ENCODE peak calls at places on chromosomes 2 and 18, in seven cellular contexts. One of them, this sample, is unnamed.

GRCh38 chr2:69298261-69298660 is 88.8 kb downstream of the GFPT1 start:
- DNase-seq in IMR-90: peak
- DNase-seq in H9: no peak
- DNase-seq in mesenchymal stem cell: peak
- DNase-seq in H1: no peak
- DNase-seq in mesendoderm: no peak
- DNase-seq in neuronal stem cell: no peak
- DNase-seq in this sample: no peak

GRCh38 chr2:105329197-105329554 is 359 bp downstream of the TGFBRAP1 start:
- DNase-seq in mesendoderm: no peak
- DNase-seq in H1: no peak
- DNase-seq in neuronal stem cell: no peak
- DNase-seq in IMR-90: no peak
- DNase-seq in H9: no peak
- DNase-seq in mesenchymal stem cell: no peak
- DNase-seq in this sample: no peak

GRCh38 chr2:31832363-31832762 is 178.4 kb downstream of the MEMO1 start:
- DNase-seq in mesenchymal stem cell: no peak
- DNase-seq in H9: no peak
- DNase-seq in mesendoderm: no peak
- DNase-seq in H1: no peak
- DNase-seq in neuronal stem cell: no peak
- DNase-seq in IMR-90: no peak
- DNase-seq in this sample: no peak

GRCh38 chr2:187547353-187547979 is 6.8 kb downstream of the TFPI start:
- DNase-seq in mesenchymal stem cell: peak
- DNase-seq in mesendoderm: peak
- DNase-seq in H1: no peak
- DNase-seq in neuronal stem cell: no peak
- DNase-seq in H9: no peak
- DNase-seq in IMR-90: peak
- DNase-seq in this sample: peak

GRCh38 chr2:43831438-43832294 is 7.0 kb downstream of the ABCG5 start:
- DNase-seq in mesenchymal stem cell: no peak
- DNase-seq in IMR-90: no peak
- DNase-seq in neuronal stem cell: no peak
- DNase-seq in H9: no peak
- DNase-seq in H1: no peak
- DNase-seq in mesendoderm: no peak
- DNase-seq in this sample: no peak

GRCh38 chr2:20422679-20423271 is 24.1 kb upstream of the RHOB start:
- DNase-seq in H1: no peak
- DNase-seq in mesendoderm: peak
- DNase-seq in H9: peak
- DNase-seq in mesenchymal stem cell: peak
- DNase-seq in neuronal stem cell: no peak
- DNase-seq in IMR-90: peak
- DNase-seq in this sample: no peak

GRCh38 chr18:56003651-56004050 is 415.7 kb upstream of the TCF4 start:
- DNase-seq in H9: no peak
- DNase-seq in IMR-90: no peak
- DNase-seq in mesendoderm: no peak
- DNase-seq in mesenchymal stem cell: no peak
- DNase-seq in H1: no peak
- DNase-seq in neuronal stem cell: no peak
- DNase-seq in this sample: no peak

GRCh38 chr2:18339326-18339725 is 221.1 kb downstream of the RDH14 start:
- DNase-seq in mesenchymal stem cell: peak
- DNase-seq in neuronal stem cell: no peak
- DNase-seq in mesendoderm: no peak
- DNase-seq in IMR-90: peak
- DNase-seq in H1: no peak
- DNase-seq in H9: no peak
- DNase-seq in this sample: no peak

GRCh38 chr2:102439065-102439695 is 16.2 kb downstream of the IL18RAP start:
- DNase-seq in H1: no peak
- DNase-seq in neuronal stem cell: no peak
- DNase-seq in mesendoderm: peak
- DNase-seq in mesenchymal stem cell: peak
- DNase-seq in IMR-90: peak
- DNase-seq in H9: no peak
- DNase-seq in this sample: peak

GRCh38 chr2:75481041-75481836 is 79.5 kb downstream of the EVA1A start:
- DNase-seq in H9: no peak
- DNase-seq in neuronal stem cell: no peak
- DNase-seq in mesendoderm: peak
- DNase-seq in mesenchymal stem cell: peak
- DNase-seq in IMR-90: peak
- DNase-seq in H1: no peak
- DNase-seq in this sample: no peak

GRCh38 chr18:56869189-56869777 is 218.1 kb downstream of the WDR7 start:
- DNase-seq in IMR-90: peak
- DNase-seq in H1: no peak
- DNase-seq in mesenchymal stem cell: peak
- DNase-seq in neuronal stem cell: no peak
- DNase-seq in mesendoderm: peak
- DNase-seq in H9: no peak
- DNase-seq in this sample: peak

GRCh38 chr18:12048827-12049175 is 44.8 kb upstream of the ANKRD62 start:
- DNase-seq in IMR-90: peak
- DNase-seq in mesenchymal stem cell: peak
- DNase-seq in H9: no peak
- DNase-seq in H1: no peak
- DNase-seq in neuronal stem cell: no peak
- DNase-seq in mesendoderm: no peak
- DNase-seq in this sample: no peak

GRCh38 chr2:137220438-137220998 is 455.2 kb downstream of the THSD7B start:
- DNase-seq in H1: no peak
- DNase-seq in mesenchymal stem cell: no peak
- DNase-seq in H9: no peak
- DNase-seq in neuronal stem cell: no peak
- DNase-seq in IMR-90: peak
- DNase-seq in mesendoderm: no peak
- DNase-seq in this sample: no peak

GRCh38 chr2:137228566-137228965 is 463.2 kb downstream of the THSD7B start:
- DNase-seq in IMR-90: no peak
- DNase-seq in mesendoderm: no peak
- DNase-seq in H9: no peak
- DNase-seq in mesenchymal stem cell: no peak
- DNase-seq in neuronal stem cell: no peak
- DNase-seq in H1: no peak
- DNase-seq in this sample: no peak

GRCh38 chr2:137221797-137222492 is 456.6 kb downstream of the THSD7B start:
- DNase-seq in H1: no peak
- DNase-seq in H9: no peak
- DNase-seq in neuronal stem cell: no peak
- DNase-seq in mesenchymal stem cell: no peak
- DNase-seq in mesendoderm: no peak
- DNase-seq in IMR-90: no peak
- DNase-seq in this sample: no peak

GRCh38 chr2:137223722-137224121 is 458.4 kb downstream of the THSD7B start:
- DNase-seq in IMR-90: no peak
- DNase-seq in neuronal stem cell: no peak
- DNase-seq in H1: no peak
- DNase-seq in H9: no peak
- DNase-seq in mesenchymal stem cell: no peak
- DNase-seq in mesendoderm: peak
- DNase-seq in this sample: no peak
- H3K23ac ChIP-seq in IMR-90: no peak
- H3K23ac ChIP-seq in neuronal stem cell: no peak
- H3K23ac ChIP-seq in H1: no peak
- H3K23ac ChIP-seq in H9: no peak
- H3K23ac ChIP-seq in mesenchymal stem cell: no peak
- H3K23ac ChIP-seq in mesendoderm: no peak
- H3K23ac ChIP-seq in this sample: no peak

DNA sequence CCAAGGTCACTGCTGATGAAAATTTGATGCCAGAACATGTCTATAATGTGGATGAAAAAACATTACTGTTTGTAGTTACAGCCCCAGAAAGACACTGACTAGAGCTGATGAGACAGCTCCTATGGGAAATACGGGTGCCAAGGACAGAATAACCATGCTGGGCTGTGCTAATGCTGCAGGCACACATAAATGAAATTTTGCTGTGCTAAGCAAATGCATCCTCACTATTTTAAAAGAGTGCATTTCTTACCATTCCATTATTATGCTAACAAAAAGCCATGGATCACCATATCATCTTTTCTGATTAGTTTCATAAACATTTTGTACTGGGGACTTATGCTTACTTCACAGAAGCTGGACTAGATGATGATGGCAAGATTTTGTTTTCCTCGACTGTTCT is 208.2 kb downstream of the FHOD3 start:
- DNase-seq in mesendoderm: no peak
- DNase-seq in neuronal stem cell: no peak
- DNase-seq in H1: no peak
- DNase-seq in mesenchymal stem cell: no peak
- DNase-seq in H9: no peak
- DNase-seq in IMR-90: no peak
- DNase-seq in this sample: no peak
- H3K23ac ChIP-seq in mesendoderm: no peak
- H3K23ac ChIP-seq in neuronal stem cell: no peak
- H3K23ac ChIP-seq in H1: no peak
- H3K23ac ChIP-seq in mesenchymal stem cell: no peak
- H3K23ac ChIP-seq in H9: no peak
- H3K23ac ChIP-seq in IMR-90: no peak
- H3K23ac ChIP-seq in this sample: no peak

GRCh38 chr2:129690049-129690448 is 289.4 kb upstream of the RAB6C start:
- DNase-seq in neuronal stem cell: no peak
- DNase-seq in mesendoderm: no peak
- DNase-seq in H9: no peak
- DNase-seq in IMR-90: no peak
- DNase-seq in mesenchymal stem cell: no peak
- DNase-seq in H1: no peak
- DNase-seq in this sample: no peak

GRCh38 chr2:129695496-129695895 is 284.0 kb upstream of the RAB6C start:
- DNase-seq in neuronal stem cell: no peak
- DNase-seq in IMR-90: no peak
- DNase-seq in mesendoderm: no peak
- DNase-seq in mesenchymal stem cell: no peak
- DNase-seq in H9: no peak
- DNase-seq in H1: no peak
- DNase-seq in this sample: no peak

DNA sequence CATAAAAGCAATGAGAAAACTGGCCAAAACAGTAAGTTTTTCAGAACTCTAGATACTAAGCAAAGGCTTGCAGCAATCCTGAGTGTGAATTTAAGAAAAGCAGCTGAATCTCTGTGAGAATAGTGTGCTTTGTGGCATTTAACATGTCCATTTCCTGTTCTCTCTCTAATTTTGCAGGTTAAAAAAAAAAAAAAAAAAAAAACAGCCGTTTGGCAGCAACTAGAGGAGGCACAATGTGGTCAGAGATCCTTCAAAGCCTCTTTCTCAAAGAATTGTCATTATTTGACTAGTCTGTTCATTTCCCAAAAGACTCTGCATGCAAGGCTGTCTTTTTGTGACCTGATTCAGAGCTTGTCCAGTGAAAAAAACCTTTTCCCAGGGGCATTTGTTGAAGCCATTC is 289.9 kb upstream of the RAB6C start:
- DNase-seq in H9: no peak
- DNase-seq in neuronal stem cell: no peak
- DNase-seq in mesendoderm: no peak
- DNase-seq in H1: no peak
- DNase-seq in mesenchymal stem cell: no peak
- DNase-seq in IMR-90: no peak
- DNase-seq in this sample: no peak
- H3K23ac ChIP-seq in H9: no peak
- H3K23ac ChIP-seq in neuronal stem cell: no peak
- H3K23ac ChIP-seq in mesendoderm: no peak
- H3K23ac ChIP-seq in H1: no peak
- H3K23ac ChIP-seq in mesenchymal stem cell: no peak
- H3K23ac ChIP-seq in IMR-90: no peak
- H3K23ac ChIP-seq in this sample: no peak

DNA sequence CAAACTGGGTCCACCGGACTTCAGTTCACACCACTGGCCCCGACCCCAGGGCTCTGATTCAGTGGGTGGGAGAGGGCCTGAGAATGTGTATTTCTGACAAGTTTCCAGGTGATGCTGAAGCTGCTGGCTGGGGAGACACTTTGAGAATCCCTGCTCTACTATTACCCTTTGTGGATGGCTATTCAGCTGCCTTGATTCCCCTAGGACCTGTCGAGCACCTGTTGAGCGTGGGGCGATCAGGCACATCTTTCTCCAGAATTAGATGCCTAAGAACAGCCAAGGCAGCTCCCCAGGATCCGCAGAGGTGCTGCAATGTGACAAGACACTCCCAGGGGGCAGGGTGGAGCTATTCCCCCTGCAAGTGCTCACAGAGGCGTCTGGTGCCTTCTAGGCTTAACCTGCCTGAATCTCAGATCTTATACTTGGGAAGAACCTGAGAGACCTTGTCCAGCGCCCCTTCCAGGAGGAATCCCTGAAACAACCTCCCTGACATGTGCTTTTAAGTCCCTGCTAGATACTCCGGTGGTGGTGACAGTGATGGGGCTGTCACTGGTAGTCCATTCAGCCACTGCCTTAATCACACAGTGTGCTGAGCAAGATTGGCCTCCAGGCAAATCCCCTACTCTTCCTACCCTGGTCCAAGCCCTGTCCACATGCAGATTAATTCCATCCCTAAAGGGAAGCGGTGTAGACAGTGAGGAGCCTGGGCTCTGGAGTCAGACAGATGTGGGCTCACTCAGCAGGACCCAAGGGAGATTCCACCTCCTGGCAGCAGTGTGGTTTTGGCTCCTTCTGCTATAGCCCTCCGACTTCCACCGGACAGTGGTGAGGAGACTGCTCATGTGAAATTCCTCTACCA is 43.4 kb upstream of the OTOF start:
- DNase-seq in H1: peak
- DNase-seq in mesendoderm: peak
- DNase-seq in IMR-90: no peak
- DNase-seq in neuronal stem cell: peak
- DNase-seq in mesenchymal stem cell: peak
- DNase-seq in H9: peak
- DNase-seq in this sample: no peak
- H3K23ac ChIP-seq in H1: no peak
- H3K23ac ChIP-seq in mesendoderm: no peak
- H3K23ac ChIP-seq in IMR-90: no peak
- H3K23ac ChIP-seq in neuronal stem cell: peak
- H3K23ac ChIP-seq in mesenchymal stem cell: no peak
- H3K23ac ChIP-seq in H9: no peak
- H3K23ac ChIP-seq in this sample: no peak

GRCh38 chr2:62423883-62424458 is 82.0 kb downstream of the TMEM17 start:
- DNase-seq in H9: no peak
- DNase-seq in neuronal stem cell: no peak
- DNase-seq in mesenchymal stem cell: no peak
- DNase-seq in mesendoderm: no peak
- DNase-seq in IMR-90: no peak
- DNase-seq in H1: no peak
- DNase-seq in this sample: no peak
- H3K23ac ChIP-seq in H9: no peak
- H3K23ac ChIP-seq in neuronal stem cell: no peak
- H3K23ac ChIP-seq in mesenchymal stem cell: no peak
- H3K23ac ChIP-seq in mesendoderm: no peak
- H3K23ac ChIP-seq in IMR-90: no peak
- H3K23ac ChIP-seq in H1: no peak
- H3K23ac ChIP-seq in this sample: no peak

GRCh38 chr2:98726172-98726725 is 4.7 kb downstream of the MGAT4A start:
- DNase-seq in IMR-90: no peak
- DNase-seq in neuronal stem cell: no peak
- DNase-seq in H9: no peak
- DNase-seq in mesendoderm: no peak
- DNase-seq in mesenchymal stem cell: no peak
- DNase-seq in H1: no peak
- DNase-seq in this sample: no peak
- H3K23ac ChIP-seq in IMR-90: no peak
- H3K23ac ChIP-seq in neuronal stem cell: no peak
- H3K23ac ChIP-seq in H9: no peak
- H3K23ac ChIP-seq in mesendoderm: no peak
- H3K23ac ChIP-seq in mesenchymal stem cell: no peak
- H3K23ac ChIP-seq in H1: no peak
- H3K23ac ChIP-seq in this sample: no peak

GRCh38 chr2:178223806-178224205 is 29.5 kb downstream of the OSBPL6 start:
- DNase-seq in H1: no peak
- DNase-seq in H9: no peak
- DNase-seq in IMR-90: no peak
- DNase-seq in mesenchymal stem cell: no peak
- DNase-seq in mesendoderm: no peak
- DNase-seq in neuronal stem cell: no peak
- DNase-seq in this sample: no peak
- H3K23ac ChIP-seq in H1: no peak
- H3K23ac ChIP-seq in H9: no peak
- H3K23ac ChIP-seq in IMR-90: no peak
- H3K23ac ChIP-seq in mesenchymal stem cell: no peak
- H3K23ac ChIP-seq in mesendoderm: no peak
- H3K23ac ChIP-seq in neuronal stem cell: no peak
- H3K23ac ChIP-seq in this sample: no peak